ENCODE peak calls at places on chromosomes 1 and 21, in nine cellular contexts. One of them, this sample, is unnamed.

GRCh38 chr1:109535481-109535880 is 4.2 kb upstream of the GPR61 start:
- DNase-seq in stimulated activated CD8-positive, alpha-beta memory T cell treated with anti-CD3 and anti-CD28 coated beads, Interleukin-4, amount 100 ng/mL, for 24 hours: no peak
- DNase-seq in CD4-positive, alpha-beta memory T cell: no peak
- DNase-seq in thoracic aorta: no peak
- DNase-seq in GM12865: no peak
- DNase-seq in activated CD4-positive, CD25-positive, alpha-beta regulatory T cell treated with anti-CD3 and anti-CD28 coated beads, Interleukin-2, amount 50 U/mL, for 72 hours: no peak
- DNase-seq in GM10248: no peak
- DNase-seq in GM06990: no peak
- DNase-seq in HuH-7: no peak
- DNase-seq in this sample: no peak

GRCh38 chr1:88691540-88691939 is 7.5 kb downstream of the PKN2 start:
- DNase-seq in HuH-7: no peak
- DNase-seq in GM12865: no peak
- DNase-seq in GM06990: no peak
- DNase-seq in CD4-positive, alpha-beta memory T cell: no peak
- DNase-seq in activated CD4-positive, CD25-positive, alpha-beta regulatory T cell treated with anti-CD3 and anti-CD28 coated beads, Interleukin-2, amount 50 U/mL, for 72 hours: no peak
- DNase-seq in thoracic aorta: no peak
- DNase-seq in GM10248: no peak
- DNase-seq in stimulated activated CD8-positive, alpha-beta memory T cell treated with anti-CD3 and anti-CD28 coated beads, Interleukin-4, amount 100 ng/mL, for 24 hours: no peak
- DNase-seq in this sample: no peak

GRCh38 chr1:77446841-77447555 is 165.2 kb downstream of the AK5 start:
- DNase-seq in thoracic aorta: no peak
- DNase-seq in activated CD4-positive, CD25-positive, alpha-beta regulatory T cell treated with anti-CD3 and anti-CD28 coated beads, Interleukin-2, amount 50 U/mL, for 72 hours: no peak
- DNase-seq in GM10248: no peak
- DNase-seq in GM06990: no peak
- DNase-seq in CD4-positive, alpha-beta memory T cell: no peak
- DNase-seq in HuH-7: no peak
- DNase-seq in stimulated activated CD8-positive, alpha-beta memory T cell treated with anti-CD3 and anti-CD28 coated beads, Interleukin-4, amount 100 ng/mL, for 24 hours: no peak
- DNase-seq in GM12865: no peak
- DNase-seq in this sample: no peak

GRCh38 chr21:41953831-41954653 is at the start of gene C2CD2:
- DNase-seq in GM06990: peak; percentile 80
- DNase-seq in HuH-7: peak; percentile 82
- DNase-seq in thoracic aorta: no peak
- DNase-seq in GM12865: peak; percentile 89
- DNase-seq in activated CD4-positive, CD25-positive, alpha-beta regulatory T cell treated with anti-CD3 and anti-CD28 coated beads, Interleukin-2, amount 50 U/mL, for 72 hours: no peak
- DNase-seq in GM10248: peak; percentile 92
- DNase-seq in CD4-positive, alpha-beta memory T cell: no peak
- DNase-seq in stimulated activated CD8-positive, alpha-beta memory T cell treated with anti-CD3 and anti-CD28 coated beads, Interleukin-4, amount 100 ng/mL, for 24 hours: peak; percentile 25
- DNase-seq in this sample: peak; percentile 77

GRCh38 chr1:159228554-159228953 is 23.9 kb downstream of the ACKR1 start:
- DNase-seq in stimulated activated CD8-positive, alpha-beta memory T cell treated with anti-CD3 and anti-CD28 coated beads, Interleukin-4, amount 100 ng/mL, for 24 hours: no peak
- DNase-seq in GM10248: no peak
- DNase-seq in activated CD4-positive, CD25-positive, alpha-beta regulatory T cell treated with anti-CD3 and anti-CD28 coated beads, Interleukin-2, amount 50 U/mL, for 72 hours: no peak
- DNase-seq in CD4-positive, alpha-beta memory T cell: no peak
- DNase-seq in HuH-7: no peak
- DNase-seq in thoracic aorta: no peak
- DNase-seq in GM06990: no peak
- DNase-seq in GM12865: no peak
- DNase-seq in this sample: no peak

GRCh38 chr1:30976143-30976542 is 67.6 kb upstream of the SDC3 start:
- DNase-seq in GM12865: no peak
- DNase-seq in stimulated activated CD8-positive, alpha-beta memory T cell treated with anti-CD3 and anti-CD28 coated beads, Interleukin-4, amount 100 ng/mL, for 24 hours: no peak
- DNase-seq in CD4-positive, alpha-beta memory T cell: no peak
- DNase-seq in thoracic aorta: no peak
- DNase-seq in GM06990: no peak
- DNase-seq in activated CD4-positive, CD25-positive, alpha-beta regulatory T cell treated with anti-CD3 and anti-CD28 coated beads, Interleukin-2, amount 50 U/mL, for 72 hours: no peak
- DNase-seq in HuH-7: no peak
- DNase-seq in GM10248: no peak
- DNase-seq in this sample: no peak

GRCh38 chr1:169288011-169288414 is 79.6 kb downstream of the NME7 start:
- DNase-seq in GM12865: no peak
- DNase-seq in thoracic aorta: no peak
- DNase-seq in CD4-positive, alpha-beta memory T cell: no peak
- DNase-seq in GM10248: no peak
- DNase-seq in activated CD4-positive, CD25-positive, alpha-beta regulatory T cell treated with anti-CD3 and anti-CD28 coated beads, Interleukin-2, amount 50 U/mL, for 72 hours: no peak
- DNase-seq in GM06990: no peak
- DNase-seq in HuH-7: no peak
- DNase-seq in stimulated activated CD8-positive, alpha-beta memory T cell treated with anti-CD3 and anti-CD28 coated beads, Interleukin-4, amount 100 ng/mL, for 24 hours: no peak
- DNase-seq in this sample: no peak

GRCh38 chr1:87226341-87226760 is 102.3 kb upstream of the LMO4 start:
- DNase-seq in stimulated activated CD8-positive, alpha-beta memory T cell treated with anti-CD3 and anti-CD28 coated beads, Interleukin-4, amount 100 ng/mL, for 24 hours: no peak
- DNase-seq in GM12865: no peak
- DNase-seq in activated CD4-positive, CD25-positive, alpha-beta regulatory T cell treated with anti-CD3 and anti-CD28 coated beads, Interleukin-2, amount 50 U/mL, for 72 hours: no peak
- DNase-seq in GM06990: no peak
- DNase-seq in CD4-positive, alpha-beta memory T cell: no peak
- DNase-seq in GM10248: no peak
- DNase-seq in thoracic aorta: peak; percentile 9
- DNase-seq in HuH-7: peak; percentile 10
- DNase-seq in this sample: no peak

GRCh38 chr1:67561704-67562113 is 123.3 kb upstream of the GADD45A start:
- DNase-seq in stimulated activated CD8-positive, alpha-beta memory T cell treated with anti-CD3 and anti-CD28 coated beads, Interleukin-4, amount 100 ng/mL, for 24 hours: peak; percentile 82
- DNase-seq in HuH-7: peak; percentile 69
- DNase-seq in GM10248: peak; percentile 78
- DNase-seq in GM06990: peak; percentile 31
- DNase-seq in CD4-positive, alpha-beta memory T cell: peak; percentile 72
- DNase-seq in GM12865: peak; percentile 90
- DNase-seq in thoracic aorta: peak; percentile 90
- DNase-seq in activated CD4-positive, CD25-positive, alpha-beta regulatory T cell treated with anti-CD3 and anti-CD28 coated beads, Interleukin-2, amount 50 U/mL, for 72 hours: peak; percentile 89
- DNase-seq in this sample: peak; percentile 73

GRCh38 chr1:234292006-234292405 is 81.2 kb upstream of the COA6 start:
- DNase-seq in GM12865: no peak
- DNase-seq in GM06990: no peak
- DNase-seq in GM10248: no peak
- DNase-seq in thoracic aorta: no peak
- DNase-seq in activated CD4-positive, CD25-positive, alpha-beta regulatory T cell treated with anti-CD3 and anti-CD28 coated beads, Interleukin-2, amount 50 U/mL, for 72 hours: no peak
- DNase-seq in stimulated activated CD8-positive, alpha-beta memory T cell treated with anti-CD3 and anti-CD28 coated beads, Interleukin-4, amount 100 ng/mL, for 24 hours: no peak
- DNase-seq in HuH-7: no peak
- DNase-seq in CD4-positive, alpha-beta memory T cell: no peak
- DNase-seq in this sample: no peak

GRCh38 chr1:231550448-231550781 is 21.9 kb downstream of the TSNAX start:
- DNase-seq in GM12865: peak; percentile 40
- DNase-seq in activated CD4-positive, CD25-positive, alpha-beta regulatory T cell treated with anti-CD3 and anti-CD28 coated beads, Interleukin-2, amount 50 U/mL, for 72 hours: no peak
- DNase-seq in GM06990: no peak
- DNase-seq in CD4-positive, alpha-beta memory T cell: peak; percentile 34
- DNase-seq in stimulated activated CD8-positive, alpha-beta memory T cell treated with anti-CD3 and anti-CD28 coated beads, Interleukin-4, amount 100 ng/mL, for 24 hours: no peak
- DNase-seq in GM10248: peak; percentile 16
- DNase-seq in thoracic aorta: no peak
- DNase-seq in HuH-7: peak; percentile 61
- DNase-seq in this sample: peak; percentile 30

GRCh38 chr1:186102559-186103148 is 272.4 kb downstream of the TPR start:
- DNase-seq in GM12865: no peak
- DNase-seq in HuH-7: no peak
- DNase-seq in activated CD4-positive, CD25-positive, alpha-beta regulatory T cell treated with anti-CD3 and anti-CD28 coated beads, Interleukin-2, amount 50 U/mL, for 72 hours: no peak
- DNase-seq in GM10248: no peak
- DNase-seq in thoracic aorta: no peak
- DNase-seq in stimulated activated CD8-positive, alpha-beta memory T cell treated with anti-CD3 and anti-CD28 coated beads, Interleukin-4, amount 100 ng/mL, for 24 hours: no peak
- DNase-seq in GM06990: no peak
- DNase-seq in CD4-positive, alpha-beta memory T cell: no peak
- DNase-seq in this sample: peak; percentile 1

GRCh38 chr1:65825736-65826135 is 33.0 kb downstream of the PDE4B start:
- DNase-seq in GM10248: no peak
- DNase-seq in stimulated activated CD8-positive, alpha-beta memory T cell treated with anti-CD3 and anti-CD28 coated beads, Interleukin-4, amount 100 ng/mL, for 24 hours: no peak
- DNase-seq in HuH-7: no peak
- DNase-seq in thoracic aorta: no peak
- DNase-seq in CD4-positive, alpha-beta memory T cell: no peak
- DNase-seq in GM06990: no peak
- DNase-seq in GM12865: no peak
- DNase-seq in activated CD4-positive, CD25-positive, alpha-beta regulatory T cell treated with anti-CD3 and anti-CD28 coated beads, Interleukin-2, amount 50 U/mL, for 72 hours: no peak
- DNase-seq in this sample: no peak

GRCh38 chr1:183185941-183186490 is at the start of gene LAMC2:
- DNase-seq in thoracic aorta: no peak
- DNase-seq in activated CD4-positive, CD25-positive, alpha-beta regulatory T cell treated with anti-CD3 and anti-CD28 coated beads, Interleukin-2, amount 50 U/mL, for 72 hours: no peak
- DNase-seq in CD4-positive, alpha-beta memory T cell: no peak
- DNase-seq in HuH-7: no peak
- DNase-seq in GM06990: no peak
- DNase-seq in GM10248: peak; percentile 28
- DNase-seq in GM12865: no peak
- DNase-seq in stimulated activated CD8-positive, alpha-beta memory T cell treated with anti-CD3 and anti-CD28 coated beads, Interleukin-4, amount 100 ng/mL, for 24 hours: no peak
- DNase-seq in this sample: no peak

GRCh38 chr21:44444286-44444931 is 10.9 kb upstream of the LRRC3 start:
- DNase-seq in stimulated activated CD8-positive, alpha-beta memory T cell treated with anti-CD3 and anti-CD28 coated beads, Interleukin-4, amount 100 ng/mL, for 24 hours: no peak
- DNase-seq in thoracic aorta: no peak
- DNase-seq in HuH-7: peak; percentile 83
- DNase-seq in GM12865: no peak
- DNase-seq in activated CD4-positive, CD25-positive, alpha-beta regulatory T cell treated with anti-CD3 and anti-CD28 coated beads, Interleukin-2, amount 50 U/mL, for 72 hours: no peak
- DNase-seq in CD4-positive, alpha-beta memory T cell: no peak
- DNase-seq in GM06990: no peak
- DNase-seq in GM10248: no peak
- DNase-seq in this sample: peak; percentile 34

GRCh38 chr1:119564548-119564947 is 57.5 kb downstream of the HSD3B1 start:
- DNase-seq in CD4-positive, alpha-beta memory T cell: no peak
- DNase-seq in thoracic aorta: no peak
- DNase-seq in stimulated activated CD8-positive, alpha-beta memory T cell treated with anti-CD3 and anti-CD28 coated beads, Interleukin-4, amount 100 ng/mL, for 24 hours: no peak
- DNase-seq in activated CD4-positive, CD25-positive, alpha-beta regulatory T cell treated with anti-CD3 and anti-CD28 coated beads, Interleukin-2, amount 50 U/mL, for 72 hours: no peak
- DNase-seq in GM06990: peak; percentile 32
- DNase-seq in GM10248: peak; percentile 36
- DNase-seq in HuH-7: no peak
- DNase-seq in GM12865: peak; percentile 70
- DNase-seq in this sample: no peak

GRCh38 chr1:235051521-235051920 is 77.1 kb downstream of the TOMM20 start:
- DNase-seq in GM10248: no peak
- DNase-seq in GM06990: no peak
- DNase-seq in thoracic aorta: no peak
- DNase-seq in HuH-7: no peak
- DNase-seq in activated CD4-positive, CD25-positive, alpha-beta regulatory T cell treated with anti-CD3 and anti-CD28 coated beads, Interleukin-2, amount 50 U/mL, for 72 hours: no peak
- DNase-seq in GM12865: no peak
- DNase-seq in CD4-positive, alpha-beta memory T cell: no peak
- DNase-seq in stimulated activated CD8-positive, alpha-beta memory T cell treated with anti-CD3 and anti-CD28 coated beads, Interleukin-4, amount 100 ng/mL, for 24 hours: no peak
- DNase-seq in this sample: no peak

GRCh38 chr1:39127513-39127912 is 77.0 kb upstream of the MACF1 start:
- DNase-seq in GM06990: no peak
- DNase-seq in activated CD4-positive, CD25-positive, alpha-beta regulatory T cell treated with anti-CD3 and anti-CD28 coated beads, Interleukin-2, amount 50 U/mL, for 72 hours: no peak
- DNase-seq in stimulated activated CD8-positive, alpha-beta memory T cell treated with anti-CD3 and anti-CD28 coated beads, Interleukin-4, amount 100 ng/mL, for 24 hours: no peak
- DNase-seq in GM12865: no peak
- DNase-seq in GM10248: no peak
- DNase-seq in HuH-7: no peak
- DNase-seq in thoracic aorta: no peak
- DNase-seq in CD4-positive, alpha-beta memory T cell: no peak
- DNase-seq in this sample: no peak

GRCh38 chr1:198042168-198042567 is 114.6 kb upstream of the NEK7 start:
- DNase-seq in activated CD4-positive, CD25-positive, alpha-beta regulatory T cell treated with anti-CD3 and anti-CD28 coated beads, Interleukin-2, amount 50 U/mL, for 72 hours: no peak
- DNase-seq in thoracic aorta: no peak
- DNase-seq in GM06990: no peak
- DNase-seq in CD4-positive, alpha-beta memory T cell: no peak
- DNase-seq in GM10248: no peak
- DNase-seq in HuH-7: no peak
- DNase-seq in stimulated activated CD8-positive, alpha-beta memory T cell treated with anti-CD3 and anti-CD28 coated beads, Interleukin-4, amount 100 ng/mL, for 24 hours: no peak
- DNase-seq in GM12865: no peak
- DNase-seq in this sample: no peak

This sample was measured in NB4.